ENCODE peak calls at places on chromosomes 3 and 15, in ten cellular contexts. One of them, this sample, is unnamed. For H3K27me3, the result is how much of the 10 kb centered on the place peaks cover.

GRCh38 chr3:123159926-123160635 is 41.7 kb upstream of the SEC22A start:
- DNase-seq in lower lobe of right lung: no peak
- DNase-seq in cardiac muscle cell: no peak
- DNase-seq in endodermal cell: peak
- DNase-seq in body of pancreas: no peak
- DNase-seq in spleen: no peak
- DNase-seq in upper lobe of right lung: no peak
- DNase-seq in breast epithelium: no peak
- DNase-seq in BE2C: no peak
- DNase-seq in brain microvascular endothelial cell: peak
- DNase-seq in this sample: peak

GRCh38 chr15:66153549-66154415 is 99.8 kb downstream of the MEGF11 start:
- DNase-seq in lower lobe of right lung: no peak
- DNase-seq in cardiac muscle cell: no peak
- DNase-seq in endodermal cell: no peak
- DNase-seq in body of pancreas: no peak
- DNase-seq in spleen: no peak
- DNase-seq in upper lobe of right lung: no peak
- DNase-seq in breast epithelium: no peak
- DNase-seq in BE2C: no peak
- DNase-seq in brain microvascular endothelial cell: no peak
- DNase-seq in this sample: no peak

GRCh38 chr3:178203650-178204049 is 332.6 kb upstream of the KCNMB2 start:
- DNase-seq in lower lobe of right lung: no peak
- DNase-seq in cardiac muscle cell: no peak
- DNase-seq in endodermal cell: no peak
- DNase-seq in body of pancreas: no peak
- DNase-seq in spleen: no peak
- DNase-seq in upper lobe of right lung: no peak
- DNase-seq in breast epithelium: no peak
- DNase-seq in BE2C: no peak
- DNase-seq in brain microvascular endothelial cell: no peak
- DNase-seq in this sample: no peak

GRCh38 chr3:31219131-31219843 is 313.4 kb upstream of the STT3B start:
- DNase-seq in lower lobe of right lung: no peak
- DNase-seq in cardiac muscle cell: no peak
- DNase-seq in endodermal cell: no peak
- DNase-seq in body of pancreas: no peak
- DNase-seq in spleen: no peak
- DNase-seq in upper lobe of right lung: no peak
- DNase-seq in breast epithelium: no peak
- DNase-seq in BE2C: no peak
- DNase-seq in brain microvascular endothelial cell: peak
- DNase-seq in this sample: peak

GRCh38 chr3:11128682-11129632 is 25.3 kb upstream of the HRH1 start:
- DNase-seq in lower lobe of right lung: no peak
- DNase-seq in cardiac muscle cell: no peak
- DNase-seq in endodermal cell: no peak
- DNase-seq in body of pancreas: no peak
- DNase-seq in spleen: no peak
- DNase-seq in upper lobe of right lung: no peak
- DNase-seq in breast epithelium: no peak
- DNase-seq in BE2C: no peak
- DNase-seq in brain microvascular endothelial cell: no peak
- DNase-seq in this sample: no peak

GRCh38 chr3:166071-166470 is 30.5 kb upstream of the CHL1 start:
- DNase-seq in lower lobe of right lung: no peak
- DNase-seq in cardiac muscle cell: no peak
- DNase-seq in endodermal cell: no peak
- DNase-seq in body of pancreas: no peak
- DNase-seq in spleen: no peak
- DNase-seq in upper lobe of right lung: no peak
- DNase-seq in breast epithelium: no peak
- DNase-seq in BE2C: no peak
- DNase-seq in brain microvascular endothelial cell: no peak
- DNase-seq in this sample: no peak

GRCh38 chr3:112786002-112786590 is 60.6 kb downstream of the CD200R1L start:
- DNase-seq in lower lobe of right lung: no peak
- DNase-seq in cardiac muscle cell: peak
- DNase-seq in endodermal cell: no peak
- DNase-seq in body of pancreas: no peak
- DNase-seq in spleen: no peak
- DNase-seq in upper lobe of right lung: no peak
- DNase-seq in breast epithelium: no peak
- DNase-seq in BE2C: no peak
- DNase-seq in brain microvascular endothelial cell: peak
- DNase-seq in this sample: no peak

GRCh38 chr3:171883257-171883892 is 40.2 kb downstream of the TMEM212 start:
- DNase-seq in lower lobe of right lung: no peak
- DNase-seq in cardiac muscle cell: no peak
- DNase-seq in endodermal cell: no peak
- DNase-seq in body of pancreas: no peak
- DNase-seq in spleen: no peak
- DNase-seq in upper lobe of right lung: no peak
- DNase-seq in breast epithelium: no peak
- DNase-seq in BE2C: no peak
- DNase-seq in brain microvascular endothelial cell: no peak
- DNase-seq in this sample: no peak

GRCh38 chr3:52053307-52054304 is 2.8 kb downstream of the DUSP7 start:
- DNase-seq in lower lobe of right lung: peak
- DNase-seq in cardiac muscle cell: no peak
- DNase-seq in endodermal cell: peak
- DNase-seq in body of pancreas: no peak
- DNase-seq in spleen: peak
- DNase-seq in upper lobe of right lung: peak
- DNase-seq in breast epithelium: peak
- DNase-seq in BE2C: no peak
- DNase-seq in brain microvascular endothelial cell: no peak
- DNase-seq in this sample: no peak

GRCh38 chr15:40439461-40440299 is 1.1 kb upstream of the BAHD1 start:
- DNase-seq in lower lobe of right lung: peak
- DNase-seq in cardiac muscle cell: peak
- DNase-seq in endodermal cell: peak
- DNase-seq in body of pancreas: peak
- DNase-seq in spleen: peak
- DNase-seq in upper lobe of right lung: peak
- DNase-seq in breast epithelium: peak
- DNase-seq in BE2C: peak
- DNase-seq in brain microvascular endothelial cell: peak
- DNase-seq in this sample: no peak

GRCh38 chr15:65583701-65584100 is 27.2 kb downstream of the INTS14 start:
- DNase-seq in lower lobe of right lung: no peak
- DNase-seq in cardiac muscle cell: no peak
- DNase-seq in endodermal cell: no peak
- DNase-seq in body of pancreas: no peak
- DNase-seq in spleen: no peak
- DNase-seq in upper lobe of right lung: no peak
- DNase-seq in breast epithelium: no peak
- DNase-seq in BE2C: peak
- DNase-seq in brain microvascular endothelial cell: peak
- DNase-seq in this sample: no peak

GRCh38 chr3:66386925-66387650 is 113.7 kb downstream of the LRIG1 start:
- DNase-seq in lower lobe of right lung: no peak
- DNase-seq in cardiac muscle cell: no peak
- DNase-seq in endodermal cell: peak
- DNase-seq in body of pancreas: no peak
- DNase-seq in spleen: no peak
- DNase-seq in upper lobe of right lung: no peak
- DNase-seq in breast epithelium: no peak
- DNase-seq in BE2C: no peak
- DNase-seq in brain microvascular endothelial cell: no peak
- DNase-seq in this sample: no peak

GRCh38 chr3:134625462-134625861 is 25.4 kb downstream of the KY start:
- DNase-seq in lower lobe of right lung: no peak
- DNase-seq in cardiac muscle cell: no peak
- DNase-seq in endodermal cell: peak
- DNase-seq in body of pancreas: no peak
- DNase-seq in spleen: no peak
- DNase-seq in upper lobe of right lung: no peak
- DNase-seq in breast epithelium: no peak
- DNase-seq in BE2C: no peak
- DNase-seq in brain microvascular endothelial cell: no peak
- DNase-seq in this sample: no peak

GRCh38 chr3:144060881-144061280 is 89.3 kb downstream of the DIPK2A start:
- DNase-seq in lower lobe of right lung: no peak
- DNase-seq in cardiac muscle cell: no peak
- DNase-seq in endodermal cell: no peak
- DNase-seq in body of pancreas: no peak
- DNase-seq in spleen: no peak
- DNase-seq in upper lobe of right lung: no peak
- DNase-seq in breast epithelium: no peak
- DNase-seq in BE2C: no peak
- DNase-seq in brain microvascular endothelial cell: no peak
- DNase-seq in this sample: no peak

GRCh38 chr3:13451301-13451673 is 28.8 kb upstream of the HDAC11 start:
- DNase-seq in lower lobe of right lung: peak
- DNase-seq in cardiac muscle cell: no peak
- DNase-seq in endodermal cell: no peak
- DNase-seq in body of pancreas: no peak
- DNase-seq in spleen: no peak
- DNase-seq in upper lobe of right lung: no peak
- DNase-seq in breast epithelium: no peak
- DNase-seq in BE2C: no peak
- DNase-seq in brain microvascular endothelial cell: peak
- DNase-seq in this sample: no peak

GRCh38 chr3:169112153-169112892 is 551.2 kb downstream of the MECOM start:
- DNase-seq in lower lobe of right lung: no peak
- DNase-seq in cardiac muscle cell: peak
- DNase-seq in endodermal cell: no peak
- DNase-seq in body of pancreas: no peak
- DNase-seq in spleen: no peak
- DNase-seq in upper lobe of right lung: no peak
- DNase-seq in breast epithelium: no peak
- DNase-seq in BE2C: no peak
- DNase-seq in brain microvascular endothelial cell: peak
- DNase-seq in this sample: peak

GRCh38 chr15:101684384-101684783 is 32.2 kb upstream of the TM2D3 start:
- DNase-seq in lower lobe of right lung: no peak
- DNase-seq in cardiac muscle cell: peak
- DNase-seq in endodermal cell: no peak
- DNase-seq in body of pancreas: no peak
- DNase-seq in spleen: no peak
- DNase-seq in upper lobe of right lung: no peak
- DNase-seq in breast epithelium: no peak
- DNase-seq in BE2C: no peak
- DNase-seq in brain microvascular endothelial cell: peak
- DNase-seq in this sample: peak

GRCh38 chr3:62372621-62373041 is 719 bp downstream of the FEZF2 start:
- DNase-seq in lower lobe of right lung: no peak
- DNase-seq in cardiac muscle cell: no peak
- DNase-seq in endodermal cell: peak
- DNase-seq in body of pancreas: no peak
- DNase-seq in spleen: no peak
- DNase-seq in upper lobe of right lung: no peak
- DNase-seq in breast epithelium: no peak
- DNase-seq in BE2C: peak
- DNase-seq in brain microvascular endothelial cell: no peak
- DNase-seq in this sample: no peak
- H3K4me3 ChIP-seq in lower lobe of right lung: no peak
- H3K4me3 ChIP-seq in cardiac muscle cell: no peak
- H3K4me3 ChIP-seq in endodermal cell: no peak
- H3K4me3 ChIP-seq in body of pancreas: no peak
- H3K4me3 ChIP-seq in spleen: no peak
- H3K4me3 ChIP-seq in upper lobe of right lung: no peak
- H3K4me3 ChIP-seq in breast epithelium: no peak
- H3K4me3 ChIP-seq in BE2C: peak
- H3K4me3 ChIP-seq in brain microvascular endothelial cell: no peak
- H3K4me3 ChIP-seq in this sample: no peak

GRCh38 chr3:36164400-36164799 is 215.9 kb upstream of the STAC start:
- DNase-seq in lower lobe of right lung: no peak
- DNase-seq in cardiac muscle cell: no peak
- DNase-seq in endodermal cell: no peak
- DNase-seq in body of pancreas: no peak
- DNase-seq in spleen: no peak
- DNase-seq in upper lobe of right lung: no peak
- DNase-seq in breast epithelium: no peak
- DNase-seq in BE2C: no peak
- DNase-seq in brain microvascular endothelial cell: no peak
- DNase-seq in this sample: no peak
- H3K27me3 ChIP-seq in lower lobe of right lung: under half
- H3K27me3 ChIP-seq in cardiac muscle cell: under half
- H3K27me3 ChIP-seq in endodermal cell: under half
- H3K27me3 ChIP-seq in body of pancreas: under half
- H3K27me3 ChIP-seq in spleen: under half
- H3K27me3 ChIP-seq in upper lobe of right lung: under half
- H3K27me3 ChIP-seq in breast epithelium: under half
- H3K27me3 ChIP-seq in BE2C: under half
- H3K27me3 ChIP-seq in brain microvascular endothelial cell: under half
- H3K27me3 ChIP-seq in this sample: under half

DNA sequence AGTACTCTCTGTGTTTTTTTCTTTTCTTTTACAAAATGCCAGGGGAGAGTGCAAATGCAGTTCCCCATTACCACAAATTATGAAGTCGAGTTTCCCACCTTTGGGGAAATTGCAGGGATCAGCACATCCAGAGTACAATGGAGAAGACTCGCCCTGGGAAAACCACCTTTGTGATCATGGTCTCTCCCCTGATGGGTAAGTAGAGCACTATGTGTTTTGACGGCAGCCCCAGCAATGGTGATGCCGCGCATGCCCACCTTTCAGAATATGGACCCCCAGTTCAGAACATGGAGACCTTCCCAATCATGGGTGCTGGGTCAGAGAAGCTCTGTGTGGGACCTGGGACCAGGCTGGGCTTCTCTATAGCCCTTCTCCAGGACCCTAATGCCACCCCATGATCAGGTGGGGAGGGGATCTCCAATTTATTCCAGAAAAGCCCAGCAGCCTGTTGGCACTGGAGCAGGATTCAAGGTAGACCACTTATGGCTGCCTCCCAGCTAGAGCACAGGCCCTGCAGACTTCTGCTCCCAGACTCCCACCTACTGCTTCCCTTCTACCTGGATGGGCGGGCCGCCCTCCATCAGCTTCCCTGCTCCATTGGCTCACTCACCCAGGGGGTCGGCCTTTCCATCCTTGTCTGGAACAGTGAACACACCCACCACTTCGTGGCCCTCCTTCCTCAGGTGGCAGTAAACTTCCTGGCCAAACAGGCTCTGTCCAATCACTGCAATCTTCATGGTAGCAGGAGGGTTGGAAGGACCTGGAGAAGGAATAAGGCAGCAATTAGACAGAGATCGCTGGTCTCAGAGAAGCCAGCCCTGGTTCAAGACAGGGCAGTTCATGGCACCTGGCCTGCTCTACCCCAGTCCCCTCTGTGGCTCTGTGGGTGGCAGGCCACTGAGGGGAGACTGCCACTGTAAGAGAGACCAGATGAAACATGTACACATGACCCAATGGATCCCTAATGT is 19.9 kb downstream of the ALDH1L1 start:
- DNase-seq in lower lobe of right lung: no peak
- DNase-seq in cardiac muscle cell: no peak
- DNase-seq in endodermal cell: no peak
- DNase-seq in body of pancreas: no peak
- DNase-seq in spleen: peak
- DNase-seq in upper lobe of right lung: no peak
- DNase-seq in breast epithelium: no peak
- DNase-seq in BE2C: no peak
- DNase-seq in brain microvascular endothelial cell: no peak
- DNase-seq in this sample: no peak
- TF ChIP-seq CTCF in lower lobe of right lung: no peak
- TF ChIP-seq CTCF in cardiac muscle cell: no peak
- TF ChIP-seq CTCF in endodermal cell: no peak
- TF ChIP-seq CTCF in body of pancreas: no peak
- TF ChIP-seq CTCF in spleen: no peak
- TF ChIP-seq CTCF in upper lobe of right lung: no peak
- TF ChIP-seq CTCF in breast epithelium: no peak
- TF ChIP-seq CTCF in BE2C: no peak
- TF ChIP-seq CTCF in brain microvascular endothelial cell: no peak
- TF ChIP-seq CTCF in this sample: no peak

GRCh38 chr15:73927003-73927475 is 777 bp downstream of the LOXL1 start:
- DNase-seq in lower lobe of right lung: peak
- DNase-seq in cardiac muscle cell: peak
- DNase-seq in endodermal cell: peak
- DNase-seq in body of pancreas: peak
- DNase-seq in spleen: peak
- DNase-seq in upper lobe of right lung: peak
- DNase-seq in breast epithelium: no peak
- DNase-seq in BE2C: peak
- DNase-seq in brain microvascular endothelial cell: no peak
- DNase-seq in this sample: no peak
- H3K4me3 ChIP-seq in lower lobe of right lung: peak
- H3K4me3 ChIP-seq in cardiac muscle cell: peak
- H3K4me3 ChIP-seq in endodermal cell: peak
- H3K4me3 ChIP-seq in body of pancreas: peak
- H3K4me3 ChIP-seq in spleen: peak
- H3K4me3 ChIP-seq in upper lobe of right lung: peak
- H3K4me3 ChIP-seq in breast epithelium: peak
- H3K4me3 ChIP-seq in BE2C: peak
- H3K4me3 ChIP-seq in brain microvascular endothelial cell: peak
- H3K4me3 ChIP-seq in this sample: peak

This sample was measured in BJ.